ENCODE peak calls at places on chromosomes 4 and X, in five cellular contexts. U is cardiac fibroblast, Y is foreskin fibroblast, F is NCI-H1930, T is NCI-H1417. M is an unnamed sample.
A peak's percentile ranks its signal among the peaks of the same experiment; 100 is the strongest.

GRCh38 chr4:98950925-98951324 is 22.0 kb upstream of the EIF4E start:
- DNase-seq in F (no peak), T (no peak), Y (peak; percentile 41), U (no peak), M (no peak)

GRCh38 chr4:88822034-88822433 is 124.4 kb upstream of the NAP1L5 start:
- DNase-seq in Y (no peak), T (no peak), F (no peak), U (no peak), M (no peak)

GRCh38 chrX:153061732-153062131 is 5.5 kb downstream of the PNMA3 start:
- DNase-seq in F (no peak), Y (peak; percentile 64), U (peak; percentile 36), T (no peak), M (no peak)

GRCh38 chr4:69787879-69788278 is 27.5 kb upstream of the SULT1B1 start:
- DNase-seq in F (no peak), Y (peak; percentile 41), U (no peak), T (no peak), M (no peak)

GRCh38 chr4:181148470-181148869 is 1094.7 kb upstream of the TENM3 start:
- DNase-seq in F (no peak), Y (no peak), T (no peak), U (no peak), M (no peak)

GRCh38 chr4:58553031-58553430 is 1442.8 kb upstream of the IGFBP7 start:
- DNase-seq in T (no peak), Y (no peak), F (no peak), U (no peak), M (no peak)

GRCh38 chr4:28555851-28556250 is 1695.2 kb downstream of the STIM2 start:
- DNase-seq in U (peak; percentile 5), F (no peak), Y (no peak), T (no peak), M (no peak)

GRCh38 chr4:1410491-1411325 is 4.5 kb upstream of the NKX1-1 start:
- DNase-seq in F (no peak), Y (peak; percentile 61), T (no peak), U (peak; percentile 54), M (no peak)

GRCh38 chr4:67035501-67035900 is 509.8 kb downstream of the CENPC start:
- DNase-seq in U (peak; percentile 61), F (no peak), Y (peak; percentile 1), T (no peak), M (no peak)

GRCh38 chrX:143768976-143769375 is 48.4 kb upstream of the SPANXN2 start:
- DNase-seq in F (no peak), T (no peak), Y (no peak), U (no peak), M (no peak)

GRCh38 chr4:47891928-47892327 is 22.5 kb downstream of the NFXL1 start:
- DNase-seq in Y (no peak), F (no peak), T (no peak), U (no peak), M (no peak)

GRCh38 chr4:141220271-141220654 is 432 bp upstream of the ZNF330 start:
- DNase-seq in Y (no peak), F (no peak), U (no peak), T (no peak), M (no peak)

GRCh38 chr4:142271832-142272231 is 574.3 kb downstream of the INPP4B start:
- DNase-seq in F (no peak), Y (no peak), U (no peak), T (no peak), M (no peak)

GRCh38 chrX:32778965-32779364 is 432.4 kb downstream of the DMD start:
- DNase-seq in T (no peak), F (no peak), Y (no peak), U (no peak), M (no peak)